ENCODE peak calls at places on chromosomes 2 and 18, in eight cellular contexts. K is tibial artery; B is KG1; M is activated CD4-positive, alpha-beta T cell treated with anti-CD3 and anti-CD28 coated beads, Interleukin-2, amount 50 U/mL, for 24 hours; X is IMR-90; J is kidney tubule cell; O is H9; W is astrocyte. S is an unnamed sample.

GRCh38 chr2:74498500-74499268 is 719 bp downstream of the LBX2 start:
- DNase-seq in B (no peak), X (no peak), W (no peak), K (no peak), J (peak), O (peak), M (no peak), S (no peak)

GRCh38 chr2:73827018-73827417 is 1.7 kb upstream of the STAMBP start:
- DNase-seq in J (peak), W (no peak), O (no peak), X (peak), M (no peak), B (peak), K (no peak), S (no peak)

GRCh38 chr2:39487398-39488250 is 50.5 kb upstream of the MAP4K3 start:
- DNase-seq in O (no peak), W (peak), M (no peak), K (no peak), J (peak), X (peak), B (no peak), S (no peak)

GRCh38 chr2:240962371-240963064 is 35.9 kb upstream of the SNED1 start:
- DNase-seq in O (peak), J (no peak), X (no peak), B (no peak), W (no peak), M (no peak), K (peak), S (peak)

GRCh38 chr18:77478619-77479018 is 229.0 kb downstream of the GALR1 start:
- DNase-seq in B (no peak), K (no peak), M (no peak), O (no peak), J (no peak), W (no peak), X (no peak), S (no peak)

GRCh38 chr2:201900362-201900761 is 94.0 kb downstream of the CDK15 start:
- DNase-seq in O (no peak), W (no peak), M (no peak), J (peak), K (no peak), X (peak), B (no peak), S (no peak)

GRCh38 chr2:38315707-38316333 is 61.3 kb downstream of the ATL2 start:
- DNase-seq in K (no peak), J (peak), X (peak), W (peak), B (no peak), M (peak), O (no peak), S (no peak)

GRCh38 chr2:3102915-3103569 is 274.6 kb downstream of the EIPR1 start:
- DNase-seq in J (no peak), K (peak), O (no peak), W (no peak), M (no peak), B (no peak), X (no peak), S (no peak)

GRCh38 chr2:85601771-85602475 is 575 bp downstream of the TMEM150A start:
- DNase-seq in X (no peak), O (peak), M (no peak), J (peak), B (no peak), W (no peak), K (peak), S (no peak)

GRCh38 chr18:51153659-51154371 is 43.7 kb downstream of the MEX3C start:
- DNase-seq in X (no peak), M (no peak), W (no peak), O (no peak), K (no peak), J (no peak), B (no peak), S (no peak)

GRCh38 chr18:76450452-76450851 is 44.6 kb downstream of the ZNF516 start:
- DNase-seq in K (no peak), M (no peak), J (no peak), B (no peak), O (no peak), W (peak), X (peak), S (no peak)

GRCh38 chr18:22663378-22663777 is 245.7 kb upstream of the CTAGE1 start:
- DNase-seq in M (no peak), J (no peak), X (no peak), O (no peak), W (no peak), B (no peak), K (no peak), S (no peak)

GRCh38 chr2:1502891-1503304 is 89.6 kb downstream of the TPO start:
- DNase-seq in O (no peak), X (no peak), B (no peak), M (no peak), K (peak), J (no peak), W (no peak), S (peak)

GRCh38 chr2:188668017-188668663 is 306.0 kb upstream of the COL3A1 start:
- DNase-seq in M (no peak), J (peak), O (no peak), B (no peak), X (peak), K (no peak), W (peak), S (no peak)

GRCh38 chr18:76824136-76824676 is 1.8 kb downstream of the ZNF236 start:
- DNase-seq in O (no peak), M (no peak), K (no peak), X (no peak), B (no peak), W (no peak), J (peak), S (no peak)

GRCh38 chr2:85750509-85751299 is 3.1 kb upstream of the ATOH8 start:
- DNase-seq in O (peak), X (peak), B (peak), K (peak), W (no peak), M (peak), J (peak), S (no peak)